ENCODE peak calls at places on chromosomes 16 and 17, in four cellular contexts. One of them, this sample, is unnamed.

GRCh38 chr16:86554917-86555762 is at the start of gene MTHFSD:
- DNase-seq in HepG2: peak; percentile 85
- DNase-seq in K562: peak; percentile 98
- DNase-seq in GM12878: peak; percentile 74
- DNase-seq in this sample: peak; percentile 98

GRCh38 chr16:88691129-88691813 is 5.0 kb upstream of the SNAI3 start:
- DNase-seq in HepG2: no peak
- DNase-seq in K562: no peak
- DNase-seq in GM12878: no peak
- DNase-seq in this sample: no peak

GRCh38 chr16:88469615-88470395 is 16.7 kb downstream of the ZFPM1 start:
- DNase-seq in HepG2: no peak
- DNase-seq in K562: no peak
- DNase-seq in GM12878: no peak
- DNase-seq in this sample: no peak

GRCh38 chr16:81401035-81401950 is 43.3 kb upstream of the CMIP start:
- DNase-seq in HepG2: peak; percentile 12
- DNase-seq in K562: peak; percentile 56
- DNase-seq in GM12878: no peak
- DNase-seq in this sample: no peak

GRCh38 chr17:82170412-82170961 is 42.2 kb downstream of the CCDC57 start:
- DNase-seq in HepG2: no peak
- DNase-seq in K562: peak; percentile 74
- DNase-seq in GM12878: no peak
- DNase-seq in this sample: no peak

GRCh38 chr17:64240261-64240740 is 22.8 kb downstream of the TEX2 start:
- DNase-seq in HepG2: no peak
- DNase-seq in K562: peak; percentile 65
- DNase-seq in GM12878: no peak
- DNase-seq in this sample: no peak

GRCh38 chr17:68697850-68698313 is 96.7 kb upstream of the FAM20A start:
- DNase-seq in HepG2: peak; percentile 14
- DNase-seq in K562: no peak
- DNase-seq in GM12878: no peak
- DNase-seq in this sample: no peak

GRCh38 chr17:48630009-48630924 is 4.1 kb upstream of the HOXB9 start:
- DNase-seq in HepG2: no peak
- DNase-seq in K562: no peak
- DNase-seq in GM12878: no peak
- DNase-seq in this sample: no peak

GRCh38 chr17:35892091-35892637 is 12.0 kb upstream of the CCL5 start:
- DNase-seq in HepG2: no peak
- DNase-seq in K562: no peak
- DNase-seq in GM12878: no peak
- DNase-seq in this sample: no peak

GRCh38 chr17:351875-352420 is 659 bp downstream of the RPH3AL start:
- DNase-seq in HepG2: no peak
- DNase-seq in K562: no peak
- DNase-seq in GM12878: no peak
- DNase-seq in this sample: no peak

GRCh38 chr17:35708951-35709350 is 22.5 kb upstream of the RASL10B start:
- DNase-seq in HepG2: no peak
- DNase-seq in K562: no peak
- DNase-seq in GM12878: peak; percentile 5
- DNase-seq in this sample: no peak

DNA sequence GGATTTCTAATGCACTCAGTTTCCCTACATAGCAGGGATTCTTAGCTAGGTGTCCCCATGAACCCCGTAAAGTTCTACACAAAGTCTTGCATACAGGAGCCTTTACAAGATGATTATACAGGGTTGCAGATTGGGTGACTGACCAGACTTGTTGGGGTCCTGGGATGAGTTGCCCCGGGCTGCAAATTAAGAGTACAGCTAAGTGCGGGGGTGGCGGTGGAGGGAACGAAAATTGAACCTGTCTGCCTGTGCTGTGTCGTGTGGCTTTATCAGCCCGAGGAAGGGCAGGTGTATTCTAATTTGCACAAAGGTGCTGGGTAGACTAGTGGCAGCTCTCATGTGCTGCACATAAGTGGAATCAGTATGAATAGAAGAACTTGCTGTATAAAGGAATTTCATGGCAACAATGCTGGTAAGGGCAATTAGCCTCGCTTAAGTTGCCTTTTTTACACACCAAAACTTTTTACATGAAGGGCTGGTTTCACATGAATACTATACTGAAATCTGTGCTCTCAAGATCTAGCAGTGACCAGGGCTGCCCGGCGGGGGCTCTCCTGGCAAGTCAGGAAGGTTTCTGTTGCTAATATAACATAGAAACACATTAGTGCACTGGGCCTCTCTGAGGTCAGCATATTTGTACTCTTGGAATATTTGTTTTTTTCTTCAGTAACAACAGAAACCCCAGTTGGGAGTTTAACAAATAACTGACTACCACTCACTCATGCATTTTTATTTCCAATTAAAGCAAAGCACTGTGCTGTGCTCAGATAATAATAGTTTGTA is 50.7 kb downstream of the ADCY7 start:
- DNase-seq in HepG2: no peak
- DNase-seq in K562: no peak
- DNase-seq in GM12878: no peak
- DNase-seq in this sample: no peak
- TF ChIP-seq TARDBP in HepG2: no peak
- TF ChIP-seq TARDBP in K562: no peak
- TF ChIP-seq TARDBP in GM12878: no peak
- TF ChIP-seq TARDBP in this sample: no peak

GRCh38 chr17:8068736-8069586 is 18.6 kb downstream of the ALOX12B start:
- DNase-seq in HepG2: no peak
- DNase-seq in K562: no peak
- DNase-seq in GM12878: no peak
- DNase-seq in this sample: no peak
- TF ChIP-seq FOXM1 in HepG2: no peak
- TF ChIP-seq FOXM1 in K562: no peak
- TF ChIP-seq FOXM1 in GM12878: no peak
- TF ChIP-seq FOXM1 in this sample: no peak

DNA sequence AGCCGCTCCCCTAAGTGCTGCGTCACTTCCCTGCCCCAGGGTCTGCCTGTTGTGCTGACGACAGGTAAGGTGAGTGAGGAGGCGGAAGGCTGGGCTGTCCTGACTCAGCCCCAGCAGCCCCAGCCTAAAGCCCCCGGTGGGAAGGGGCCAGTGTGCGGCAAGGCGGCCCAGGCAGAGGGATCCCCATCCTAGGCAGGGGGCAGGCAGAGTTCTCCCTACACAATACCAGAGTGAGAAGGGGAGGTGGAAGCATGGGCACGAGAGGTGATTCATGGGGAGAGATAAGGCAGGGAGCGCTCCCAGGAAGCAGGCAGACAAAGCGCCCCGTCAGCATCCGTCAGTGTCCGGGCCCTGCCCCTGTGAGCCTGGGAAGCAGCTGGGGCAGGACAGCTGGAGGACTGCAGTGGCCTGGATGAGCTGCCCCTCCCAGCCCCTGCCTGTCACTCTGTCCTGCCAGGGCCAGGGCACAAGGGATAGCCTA is 4.0 kb downstream of the FAM83G start:
- DNase-seq in HepG2: no peak
- DNase-seq in K562: peak; percentile 32
- DNase-seq in GM12878: no peak
- DNase-seq in this sample: no peak
- TF ChIP-seq TARDBP in HepG2: no peak
- TF ChIP-seq TARDBP in K562: no peak
- TF ChIP-seq TARDBP in GM12878: no peak
- TF ChIP-seq TARDBP in this sample: no peak

GRCh38 chr16:52561910-52562741 is 15.2 kb upstream of the TOX3 start:
- DNase-seq in HepG2: peak; percentile 54
- DNase-seq in K562: no peak
- DNase-seq in GM12878: no peak
- DNase-seq in this sample: no peak
- TF ChIP-seq FOXM1 in HepG2: no peak
- TF ChIP-seq FOXM1 in K562: no peak
- TF ChIP-seq FOXM1 in GM12878: no peak
- TF ChIP-seq FOXM1 in this sample: no peak

GRCh38 chr17:18038149-18038850 is 668 bp downstream of the ATPAF2 start:
- DNase-seq in HepG2: no peak
- DNase-seq in K562: no peak
- DNase-seq in GM12878: no peak
- DNase-seq in this sample: no peak
- TF ChIP-seq TARDBP in HepG2: no peak
- TF ChIP-seq TARDBP in K562: no peak
- TF ChIP-seq TARDBP in GM12878: no peak
- TF ChIP-seq TARDBP in this sample: no peak

DNA sequence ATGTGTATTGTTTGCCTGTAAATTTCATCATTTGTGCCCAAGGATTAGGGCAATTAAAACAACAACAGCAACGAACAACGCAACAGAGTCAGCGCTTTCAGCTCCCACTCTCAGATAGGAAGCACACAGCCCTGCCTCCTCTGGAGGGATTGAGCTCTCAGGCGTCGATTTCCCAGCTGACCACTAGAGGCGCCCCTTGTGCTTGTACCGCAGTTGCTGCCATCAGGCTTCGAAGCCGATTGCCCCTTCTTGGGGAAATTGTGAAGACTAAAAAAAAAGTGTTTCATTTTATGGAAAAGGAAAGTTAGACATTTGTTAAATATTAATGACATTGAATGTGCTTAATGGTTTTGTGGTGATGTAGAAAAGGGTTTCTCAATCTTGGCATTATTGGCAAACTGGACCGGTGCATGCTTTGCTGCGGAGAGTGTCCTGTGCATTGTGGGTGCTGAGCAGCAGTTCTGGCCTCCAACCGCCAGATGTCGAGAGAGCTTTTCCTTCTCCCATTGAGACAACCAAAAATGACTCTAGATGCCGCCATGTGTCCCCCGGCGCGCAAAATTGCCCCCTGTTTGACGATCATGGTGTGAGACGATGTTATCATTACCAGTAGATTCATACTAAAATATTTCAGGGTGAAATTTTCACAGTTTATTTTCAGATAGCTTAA is 650.4 kb upstream of the RBFOX1 start:
- DNase-seq in HepG2: peak; percentile 20
- DNase-seq in K562: peak; percentile 60
- DNase-seq in GM12878: no peak
- DNase-seq in this sample: peak; percentile 56
- TF ChIP-seq FOXM1 in HepG2: no peak
- TF ChIP-seq FOXM1 in K562: no peak
- TF ChIP-seq FOXM1 in GM12878: no peak
- TF ChIP-seq FOXM1 in this sample: no peak